ENCODE peak calls at places on chromosomes 3 and 15, in seven cellular contexts. V is H7, H is vagina, P is lower lobe of right lung, G is keratinocyte, O is A549, L is fibroblast of mammary gland. Y is an unnamed sample.

GRCh38 chr15:73822998-73823397 is 50.4 kb upstream of the TBC1D21 start:
- DNase-seq in V (peak; percentile 75), H (no peak), P (no peak), G (no peak), O (no peak), L (peak; percentile 28), Y (no peak)

GRCh38 chr3:184687363-184688049 is 24.4 kb downstream of the MAGEF1 start:
- DNase-seq in V (peak; percentile 37), H (no peak), P (no peak), G (no peak), O (no peak), L (no peak), Y (no peak)

GRCh38 chr3:175346573-175347356 is 487.6 kb downstream of the NAALADL2 start:
- DNase-seq in V (no peak), H (no peak), P (peak; percentile 46), G (no peak), O (no peak), L (peak; percentile 95), Y (no peak)

GRCh38 chr3:25428003-25428861 is at the start of gene RARB:
- DNase-seq in V (peak; percentile 73), H (no peak), P (peak; percentile 56), G (peak; percentile 5), O (peak; percentile 95), L (peak; percentile 92), Y (no peak)

GRCh38 chr15:95416576-95416975 is 913.9 kb upstream of the NR2F2 start:
- DNase-seq in V (no peak), H (no peak), P (no peak), G (no peak), O (no peak), L (no peak), Y (no peak)

GRCh38 chr3:70531063-70531657 is 218.7 kb upstream of the MDFIC2 start:
- DNase-seq in V (no peak), H (no peak), P (no peak), G (no peak), O (peak; percentile 42), L (peak; percentile 47), Y (no peak)

GRCh38 chr3:177150970-177151627 is 46.2 kb downstream of the TBL1XR1 start:
- DNase-seq in V (no peak), H (no peak), P (no peak), G (no peak), O (peak; percentile 7), L (peak; percentile 86), Y (no peak)

GRCh38 chr3:171157286-171157685 is 130.8 kb upstream of the SLC2A2 start:
- DNase-seq in V (peak; percentile 24), H (no peak), P (no peak), G (no peak), O (no peak), L (peak; percentile 28), Y (no peak)

GRCh38 chr3:174125267-174125844 is 727.8 kb downstream of the NLGN1 start:
- DNase-seq in V (peak; percentile 49), H (no peak), P (no peak), G (no peak), O (no peak), L (peak; percentile 53), Y (peak; percentile 50)

GRCh38 chr3:118968111-118968510 is 66.5 kb downstream of the IGSF11 start:
- DNase-seq in V (peak; percentile 22), H (no peak), P (no peak), G (no peak), O (no peak), L (no peak), Y (no peak)

GRCh38 chr15:100383302-100384107 is 41.7 kb upstream of the ADAMTS17 start:
- DNase-seq in V (peak; percentile 29), H (no peak), P (no peak), G (no peak), O (peak; percentile 64), L (peak; percentile 8), Y (no peak)

GRCh38 chr3:54122046-54122801 is at the start of gene CACNA2D3:
- DNase-seq in V (peak; percentile 88), H (no peak), P (peak; percentile 71), G (no peak), O (no peak), L (no peak), Y (no peak)

GRCh38 chr15:71596672-71597071 is 213.7 kb upstream of the NR2E3 start:
- DNase-seq in V (peak; percentile 14), H (no peak), P (peak; percentile 58), G (no peak), O (peak; percentile 19), L (peak; percentile 68), Y (no peak)

GRCh38 chr3:133413166-133414020 is 13.5 kb downstream of the BFSP2 start:
- DNase-seq in V (no peak), H (no peak), P (no peak), G (no peak), O (peak; percentile 31), L (peak; percentile 24), Y (no peak)

GRCh38 chr3:169591983-169592644 is 71.4 kb downstream of the MECOM start:
- DNase-seq in V (no peak), H (no peak), P (no peak), G (no peak), O (no peak), L (no peak), Y (no peak)

GRCh38 chr3:169597083-169597609 is 66.4 kb downstream of the MECOM start:
- DNase-seq in V (no peak), H (no peak), P (no peak), G (no peak), O (no peak), L (no peak), Y (no peak)

GRCh38 chr3:169596126-169596525 is 67.4 kb downstream of the MECOM start:
- DNase-seq in V (no peak), H (no peak), P (no peak), G (no peak), O (no peak), L (no peak), Y (no peak)

GRCh38 chr3:169594402-169594801 is 69.1 kb downstream of the MECOM start:
- DNase-seq in V (no peak), H (no peak), P (no peak), G (no peak), O (no peak), L (no peak), Y (no peak)

GRCh38 chr3:169591159-169591951 is 72.2 kb downstream of the MECOM start:
- DNase-seq in V (no peak), H (no peak), P (no peak), G (no peak), O (no peak), L (no peak), Y (no peak)
- H3K4me3 ChIP-seq in V (no peak overlapping the region), H (no peak overlapping the region), P (no peak overlapping the region), G (no peak overlapping the region), O (no peak overlapping the region), L (no peak overlapping the region), Y (no peak overlapping the region)

GRCh38 chr3:195102609-195103467 is 168.1 kb downstream of the XXYLT1 start:
- DNase-seq in V (no peak), H (no peak), P (no peak), G (no peak), O (peak; percentile 82), L (peak; percentile 93), Y (no peak)
- H3K4me3 ChIP-seq in V (no peak overlapping the region), H (no peak overlapping the region), P (no peak overlapping the region), G (no peak overlapping the region), O (no peak overlapping the region), L (no peak overlapping the region), Y (no peak overlapping the region)

GRCh38 chr3:105349988-105350387 is 16.7 kb upstream of the ALCAM start:
- DNase-seq in V (no peak), H (no peak), P (no peak), G (no peak), O (no peak), L (peak; percentile 64), Y (no peak)

GRCh38 chr3:105347625-105348302 is 18.9 kb upstream of the ALCAM start:
- DNase-seq in V (no peak), H (no peak), P (no peak), G (no peak), O (no peak), L (no peak), Y (no peak)

DNA sequence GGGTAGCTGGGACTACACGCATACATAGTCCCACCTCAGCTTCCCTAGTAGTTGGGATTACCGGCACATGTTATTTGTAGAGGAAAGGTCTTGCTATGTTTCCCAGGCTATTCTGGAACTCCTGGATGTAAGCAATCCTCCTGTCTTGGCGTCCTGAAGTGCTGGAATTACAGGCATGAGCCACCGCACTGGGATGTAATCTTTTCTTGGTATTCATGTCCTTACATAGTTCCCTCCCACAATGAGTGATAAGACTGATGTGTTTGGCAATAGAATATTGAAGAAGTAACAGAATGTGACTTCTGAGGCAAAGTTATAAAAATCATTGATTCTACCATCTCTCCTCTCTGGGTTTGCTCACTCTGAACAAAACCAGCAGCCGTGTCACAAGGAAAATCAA is 22.7 kb upstream of the ALCAM start:
- DNase-seq in V (no peak), H (no peak), P (no peak), G (no peak), O (no peak), L (no peak), Y (no peak)
- H3K4me3 ChIP-seq in V (no peak overlapping the region), H (no peak overlapping the region), P (no peak overlapping the region), G (no peak overlapping the region), O (no peak overlapping the region), L (no peak overlapping the region), Y (no peak overlapping the region)

GRCh38 chr3:27715454-27715806 is 6.7 kb downstream of the EOMES start:
- DNase-seq in V (peak; percentile 69), H (no peak), P (no peak), G (no peak), O (no peak), L (no peak), Y (no peak)

GRCh38 chr3:27714692-27715453 is 7.2 kb downstream of the EOMES start:
- DNase-seq in V (peak; percentile 77), H (no peak), P (peak; percentile 64), G (no peak), O (no peak), L (no peak), Y (no peak)

GRCh38 chr3:27713066-27713400 is 9.1 kb downstream of the EOMES start:
- DNase-seq in V (no peak), H (no peak), P (no peak), G (no peak), O (no peak), L (peak; percentile 19), Y (no peak)

GRCh38 chr3:27713435-27713880 is 8.7 kb downstream of the EOMES start:
- DNase-seq in V (peak; percentile 67), H (no peak), P (no peak), G (no peak), O (no peak), L (no peak), Y (no peak)

DNA sequence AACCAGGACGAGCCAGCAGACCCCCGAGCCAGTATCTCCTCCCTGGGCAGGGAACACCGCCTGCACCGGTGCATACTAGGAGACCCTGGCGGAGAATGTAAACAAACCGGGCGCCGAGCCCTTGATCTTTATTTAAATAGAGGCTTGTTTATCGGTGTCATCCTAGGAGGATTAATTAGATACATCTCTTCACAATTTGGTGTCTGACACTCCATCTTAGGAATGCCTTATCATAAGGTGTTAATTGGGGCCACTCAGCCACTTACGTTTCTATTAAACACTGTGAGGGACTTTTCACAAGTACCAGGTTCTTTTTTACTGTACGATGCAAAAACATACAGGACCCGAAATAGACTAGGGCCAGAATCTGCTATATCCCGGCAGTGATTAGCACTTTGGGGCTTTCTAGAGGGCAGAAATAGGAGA is 8.0 kb downstream of the EOMES start:
- DNase-seq in V (peak; percentile 54), H (no peak), P (no peak), G (no peak), O (no peak), L (no peak), Y (no peak)
- H3K4me3 ChIP-seq in V (peak overlapping the region; percentile 41), H (peak overlapping the region; percentile 62), P (peak overlapping the region; percentile 66), G (no peak overlapping the region), O (no peak overlapping the region), L (peak overlapping the region; percentile 61), Y (no peak overlapping the region)

GRCh38 chr15:31248951-31249350 is 77.7 kb upstream of the KLF13 start:
- DNase-seq in V (no peak), H (no peak), P (no peak), G (no peak), O (no peak), L (no peak), Y (no peak)
- H3K4me3 ChIP-seq in V (no peak overlapping the region), H (no peak overlapping the region), P (no peak overlapping the region), G (no peak overlapping the region), O (no peak overlapping the region), L (no peak overlapping the region), Y (no peak overlapping the region)

Y was measured in iPS DF 6.9.